ENCODE peak calls at places on chromosome 21, in five cellular contexts. L is A549, R is K562, P is HepG2, T is endothelial cell of umbilical vein. F is an unnamed sample.

GRCh38 chr21:18350216-18350615 is 53.4 kb downstream of the TMPRSS15 start:
- DNase-seq in L (no peak), T (no peak), P (no peak), R (no peak), F (no peak)

GRCh38 chr21:32207096-32207716 is 71.6 kb downstream of the MIS18A start:
- DNase-seq in L (no peak), T (no peak), P (no peak), R (no peak), F (no peak)

GRCh38 chr21:28444567-28444966 is 548.1 kb downstream of the LTN1 start:
- DNase-seq in P (no peak), T (no peak), R (no peak), L (no peak), F (no peak)

GRCh38 chr21:16794944-16795343 is 717.9 kb upstream of the CXADR start:
- DNase-seq in T (peak), L (peak), R (no peak), P (peak), F (no peak)

GRCh38 chr21:21712761-21713558 is 714.8 kb downstream of the NCAM2 start:
- DNase-seq in T (peak), R (no peak), P (no peak), L (no peak), F (no peak)

GRCh38 chr21:36482673-36483072 is 2.8 kb upstream of the CLDN14 start:
- DNase-seq in P (no peak), T (no peak), R (no peak), L (no peak), F (no peak)

GRCh38 chr21:17506936-17507335 is 5.9 kb upstream of the CXADR start:
- DNase-seq in P (no peak), T (no peak), R (no peak), L (no peak), F (no peak)

GRCh38 chr21:10521091-10521598 is at the start of gene TPTE:
- DNase-seq in P (no peak), L (no peak), T (no peak), R (no peak), F (no peak)

GRCh38 chr21:41928621-41929220 is 25.1 kb downstream of the C2CD2 start:
- DNase-seq in R (no peak), L (no peak), P (no peak), T (peak), F (peak)

GRCh38 chr21:32090961-32091360 is 187.9 kb downstream of the MIS18A start:
- DNase-seq in R (no peak), L (no peak), P (no peak), T (no peak), F (no peak)

GRCh38 chr21:16134134-16134533 is 404.4 kb downstream of the USP25 start:
- DNase-seq in T (no peak), P (no peak), R (no peak), L (no peak), F (no peak)

GRCh38 chr21:41684381-41685245 is 82.2 kb downstream of the RIPK4 start:
- DNase-seq in L (peak), T (no peak), R (no peak), P (peak), F (no peak)

GRCh38 chr21:26972131-26972707 is 5.3 kb upstream of the ADAMTS5 start:
- DNase-seq in L (no peak), P (no peak), T (no peak), R (no peak), F (peak)

GRCh38 chr21:42459583-42460215 is 36.3 kb downstream of the RSPH1 start:
- DNase-seq in R (no peak), L (no peak), T (no peak), P (no peak), F (no peak)

GRCh38 chr21:46599251-46599572 is 5.7 kb downstream of the S100B start:
- DNase-seq in L (peak), R (peak), T (peak), P (peak), F (no peak)

GRCh38 chr21:23694396-23694795 is 1912.9 kb downstream of the MRPL39 start:
- DNase-seq in R (no peak), T (no peak), L (no peak), P (no peak), F (peak)

GRCh38 chr21:32101206-32101763 is 177.6 kb downstream of the MIS18A start:
- DNase-seq in L (no peak), T (no peak), R (no peak), P (no peak), F (no peak)

GRCh38 chr21:32103361-32103760 is 175.5 kb downstream of the MIS18A start:
- DNase-seq in R (no peak), L (no peak), P (no peak), T (no peak), F (no peak)

GRCh38 chr21:28959367-28960099 is 33.1 kb downstream of the LTN1 start:
- DNase-seq in T (peak), L (peak), P (peak), R (no peak), F (no peak)

GRCh38 chr21:26788783-26789182 is 56.4 kb downstream of the ADAMTS1 start:
- DNase-seq in L (no peak), T (peak), R (no peak), P (no peak), F (no peak)

GRCh38 chr21:42695324-42696025 is 42.1 kb downstream of the PDE9A start:
- DNase-seq in R (no peak), P (no peak), T (no peak), L (no peak), F (no peak)

GRCh38 chr21:42289926-42290325 is 25.3 kb downstream of the TFF3 start:
- DNase-seq in T (no peak), R (no peak), L (no peak), P (no peak), F (peak)

DNA sequence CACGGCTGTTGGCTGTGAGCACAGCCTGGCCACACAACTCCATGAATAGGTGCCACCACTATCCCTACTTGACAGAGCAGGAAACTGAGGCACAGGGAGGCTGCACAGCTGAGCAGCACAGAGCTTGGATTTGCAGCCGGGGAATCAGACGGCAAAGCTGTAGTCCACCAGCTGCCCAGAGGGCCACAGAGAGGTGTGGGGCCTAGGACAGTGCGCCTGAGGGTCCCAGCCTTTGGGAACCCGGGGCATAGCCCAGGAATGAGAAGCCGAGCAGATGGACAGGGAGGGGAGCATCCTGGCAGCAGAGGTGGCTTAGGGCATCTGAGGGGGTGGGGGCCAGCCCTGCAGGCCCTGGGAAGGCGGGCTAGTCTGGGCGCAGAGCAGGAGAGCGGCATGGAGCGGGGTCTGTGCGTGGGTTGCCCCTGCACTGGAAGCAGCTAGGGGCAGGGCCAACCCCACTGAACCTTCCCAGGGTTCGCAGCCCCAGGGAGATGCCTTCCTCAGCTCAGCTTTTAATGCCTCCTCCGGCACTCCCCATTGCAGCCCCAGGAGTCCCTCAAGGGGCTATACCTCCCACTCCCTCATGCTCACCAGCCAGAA is 46.2 kb upstream of the COL18A1 start:
- DNase-seq in T (no peak), L (no peak), P (no peak), R (no peak), F (no peak)
- TF ChIP-seq MYC in T (no peak), L (no peak), P (no peak), R (no peak), F (no peak)

GRCh38 chr21:34528131-34528561 is 16.1 kb upstream of the KCNE1 start:
- DNase-seq in R (no peak), L (no peak), P (no peak), T (no peak), F (no peak)

GRCh38 chr21:34524671-34525601 is 12.9 kb upstream of the KCNE1 start:
- DNase-seq in P (no peak), L (no peak), T (peak), R (no peak), F (no peak)

GRCh38 chr21:34530264-34530663 is 18.3 kb upstream of the KCNE1 start:
- DNase-seq in L (no peak), T (no peak), R (no peak), P (no peak), F (no peak)

GRCh38 chr21:34526236-34526617 is 14.2 kb upstream of the KCNE1 start:
- DNase-seq in P (no peak), R (no peak), T (no peak), L (no peak), F (no peak)

GRCh38 chr21:34526618-34527290 is 14.7 kb upstream of the KCNE1 start:
- DNase-seq in P (peak), R (no peak), L (peak), T (peak), F (no peak)
- TF ChIP-seq POLR2A in P (peak), R (no peak), L (no peak), T (peak), F (no peak)

DNA sequence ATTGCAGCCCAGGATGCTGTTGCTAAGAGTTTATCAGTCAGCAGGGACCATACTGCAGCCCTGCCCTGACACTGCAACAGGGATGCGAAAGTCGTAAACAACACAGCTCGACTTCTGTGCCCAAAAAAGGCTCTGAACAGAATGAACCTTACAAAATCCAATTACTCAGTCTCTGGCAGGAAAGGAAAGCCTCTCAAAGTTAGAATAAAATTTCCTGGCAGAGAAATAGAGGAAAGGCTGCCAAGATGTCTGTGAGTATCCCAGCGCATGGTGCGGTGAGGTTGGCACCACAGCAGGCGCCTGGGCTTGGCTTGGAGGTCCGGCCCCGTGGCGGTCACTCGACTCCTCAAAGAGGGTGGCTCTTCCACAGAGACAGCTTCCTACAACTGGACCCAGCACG is 185.8 kb downstream of the PCP4 start:
- DNase-seq in T (no peak), R (no peak), L (no peak), P (no peak), F (no peak)
- TF ChIP-seq MYC in T (no peak), R (no peak), L (no peak), P (no peak), F (no peak)

DNA sequence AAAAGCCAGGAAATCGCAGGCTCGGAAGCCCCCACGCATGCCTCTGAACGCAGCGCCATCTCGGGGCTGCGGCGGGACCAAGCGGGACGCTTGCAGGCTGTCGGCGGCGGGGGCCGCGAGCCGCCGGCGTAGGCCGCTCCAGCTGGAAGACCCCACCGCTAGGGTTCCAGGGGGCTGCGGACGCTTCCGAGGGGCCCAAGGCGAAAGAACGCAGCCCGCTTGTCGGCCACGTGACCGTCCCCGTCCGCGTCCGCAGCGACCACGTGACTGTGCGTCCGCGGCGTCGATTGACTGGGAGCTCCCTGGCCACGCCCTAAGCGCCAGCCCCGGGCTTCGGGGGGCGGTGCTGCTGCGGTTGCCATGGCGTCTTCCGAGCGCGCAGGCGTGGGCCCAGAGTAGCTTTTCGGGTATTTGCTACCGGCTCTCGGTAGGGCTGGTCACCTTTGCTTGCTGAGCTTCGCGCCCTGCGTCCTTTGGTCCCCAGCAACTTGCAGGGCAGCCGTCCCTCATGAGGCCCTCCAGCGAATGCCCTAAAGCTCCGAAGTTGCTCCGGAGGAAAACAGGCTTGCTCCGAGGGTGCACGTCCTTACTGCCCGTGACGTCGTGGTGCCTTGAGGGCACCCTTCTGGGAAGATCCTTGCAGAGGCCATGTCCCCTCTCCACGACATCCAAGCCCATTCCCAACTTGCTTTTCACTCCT is 197.2 kb downstream of the DYRK1A start:
- DNase-seq in R (peak), P (no peak), T (peak), L (peak), F (peak)
- TF ChIP-seq POLR2A in R (peak), P (no peak), T (peak), L (peak), F (peak)